ENCODE peak calls at places on chromosomes 13 and 19, in six cellular contexts. A is activated CD4-positive, alpha-beta T cell treated with anti-CD3 and anti-CD28 coated beads, Interleukin-2, amount 50 U/mL, for 1 hour; X is NCI-H2081; D is anterior cingulate cortex; G is CD8-positive, alpha-beta T cell; E is activated T-helper 1 cell treated with Interleukin-2 at 50 U/mL for 16 hours. S is an unnamed sample.

GRCh38 chr13:97005631-97006262 is 11.5 kb upstream of the OXGR1 start:
- DNase-seq in A (no peak), G (no peak), X (no peak), D (no peak), E (no peak), S (peak; percentile 30)

GRCh38 chr19:14350302-14350701 is 30.9 kb upstream of the ADGRE5 start:
- DNase-seq in X (no peak), A (no peak), E (no peak), G (no peak), D (no peak), S (no peak)

GRCh38 chr19:35056513-35057063 is 15.1 kb downstream of the HPN start:
- DNase-seq in E (no peak), A (no peak), X (no peak), G (no peak), D (no peak), S (no peak)

GRCh38 chr19:46393456-46394397 is 19.6 kb downstream of the CCDC8 start:
- DNase-seq in X (no peak), G (no peak), A (no peak), D (no peak), E (no peak), S (no peak)

GRCh38 chr13:50731400-50731799 is 112.1 kb downstream of the DLEU7 start:
- DNase-seq in X (no peak), A (no peak), D (no peak), E (no peak), G (no peak), S (peak; percentile 73)

GRCh38 chr13:27372896-27373295 is 51.5 kb upstream of the GTF3A start:
- DNase-seq in A (no peak), G (no peak), X (peak; percentile 60), D (no peak), E (no peak), S (no peak)

GRCh38 chr13:99617474-99618255 is 116.4 kb downstream of the TM9SF2 start:
- DNase-seq in X (peak; percentile 72), A (no peak), G (no peak), E (no peak), D (peak; percentile 22), S (peak; percentile 80)

GRCh38 chr19:35607661-35608060 is 4.9 kb upstream of the HAUS5 start:
- DNase-seq in G (no peak), X (no peak), E (no peak), D (no peak), A (no peak), S (no peak)

GRCh38 chr13:114298866-114299265 is 15.4 kb upstream of the CHAMP1 start:
- DNase-seq in A (no peak), G (no peak), X (no peak), E (no peak), D (no peak), S (no peak)

GRCh38 chr13:35697281-35697680 is 220.8 kb upstream of the MAB21L1 start:
- DNase-seq in X (no peak), D (no peak), A (no peak), E (no peak), G (no peak), S (peak; percentile 32)

GRCh38 chr19:14517840-14518505 is at the start of gene DNAJB1:
- DNase-seq in A (peak; percentile 37), G (peak; percentile 54), X (peak; percentile 33), D (peak; percentile 82), E (peak; percentile 53), S (peak; percentile 93)

GRCh38 chr13:112105884-112106283 is 38.9 kb downstream of the SOX1 start:
- DNase-seq in X (no peak), G (no peak), D (no peak), E (no peak), A (no peak), S (no peak)

GRCh38 chr13:94233401-94233800 is 246.1 kb downstream of the DCT start:
- DNase-seq in D (no peak), X (no peak), E (no peak), G (no peak), A (no peak), S (peak; percentile 79)

GRCh38 chr13:105920375-105920774 is 615.1 kb downstream of the EFNB2 start:
- DNase-seq in D (no peak), A (no peak), X (no peak), G (no peak), E (no peak), S (peak; percentile 14)

GRCh38 chr19:29873024-29873800 is 61.4 kb downstream of the CCNE1 start:
- DNase-seq in X (peak; percentile 14), E (peak; percentile 54), D (peak; percentile 20), A (peak; percentile 68), G (peak; percentile 61), S (peak; percentile 82)